ENCODE peak calls at places on chromosomes 13 and 19, in seven cellular contexts. Y is heart right ventricle; H is CD8-positive, alpha-beta T cell; B is left lung; U is hepatocyte; T is MG63; C is pancreas. V is an unnamed sample.

GRCh38 chr13:108919036-108919907 is 289.9 kb downstream of the MYO16 start:
- DNase-seq in Y (no peak), H (no peak), B (no peak), U (no peak), T (no peak), C (no peak), V (peak; percentile 54)

GRCh38 chr19:6233051-6233826 is 46.5 kb downstream of the MLLT1 start:
- DNase-seq in Y (peak; percentile 81), H (no peak), B (peak; percentile 55), U (no peak), T (peak; percentile 25), C (peak; percentile 88), V (no peak)

GRCh38 chr13:97192166-97192565 is 30.0 kb upstream of the MBNL2 start:
- DNase-seq in Y (no peak), H (no peak), B (no peak), U (no peak), T (no peak), C (no peak), V (no peak)

GRCh38 chr13:97851269-97851668 is 102.2 kb upstream of the IPO5 start:
- DNase-seq in Y (no peak), H (no peak), B (no peak), U (peak; percentile 9), T (no peak), C (no peak), V (no peak)

GRCh38 chr13:46607768-46608553 is 55.0 kb downstream of the LRCH1 start:
- DNase-seq in Y (no peak), H (no peak), B (no peak), U (peak; percentile 71), T (no peak), C (no peak), V (no peak)

GRCh38 chr13:76378767-76379166 is 507.4 kb downstream of the KCTD12 start:
- DNase-seq in Y (no peak), H (no peak), B (no peak), U (no peak), T (no peak), C (no peak), V (no peak)

GRCh38 chr13:105679832-105680231 is 855.6 kb downstream of the EFNB2 start:
- DNase-seq in Y (no peak), H (no peak), B (no peak), U (peak; percentile 8), T (no peak), C (no peak), V (no peak)

GRCh38 chr19:2426661-2427322 is 594 bp downstream of the TIMM13 start:
- DNase-seq in Y (peak; percentile 51), H (peak; percentile 11), B (no peak), U (peak; percentile 65), T (peak; percentile 34), C (peak; percentile 88), V (no peak)

GRCh38 chr13:109211616-109212015 is 574.8 kb downstream of the IRS2 start:
- DNase-seq in Y (no peak), H (no peak), B (no peak), U (no peak), T (peak; percentile 42), C (no peak), V (peak; percentile 8)

GRCh38 chr13:30735025-30735967 is at the start of gene ALOX5AP:
- DNase-seq in Y (no peak), H (peak; percentile 28), B (peak; percentile 43), U (no peak), T (no peak), C (no peak), V (no peak)

GRCh38 chr13:47418206-47418920 is 521.5 kb upstream of the HTR2A start:
- DNase-seq in Y (no peak), H (no peak), B (no peak), U (no peak), T (no peak), C (no peak), V (no peak)

GRCh38 chr19:37691881-37692504 is 27.6 kb downstream of the ZNF607 start:
- DNase-seq in Y (peak; percentile 89), H (peak; percentile 76), B (peak; percentile 86), U (peak; percentile 90), T (peak; percentile 5), C (peak; percentile 84), V (peak; percentile 33)

GRCh38 chr19:47003611-47003935 is 16.1 kb upstream of the NPAS1 start:
- DNase-seq in Y (no peak), H (no peak), B (no peak), U (no peak), T (no peak), C (no peak), V (no peak)

GRCh38 chr19:926595-927043 is 784 bp downstream of the ARID3A start:
- DNase-seq in Y (peak; percentile 61), H (no peak), B (peak; percentile 79), U (peak; percentile 75), T (peak; percentile 28), C (peak; percentile 76), V (no peak)

GRCh38 chr19:57096640-57097361 is 23.0 kb upstream of the USP29 start:
- DNase-seq in Y (no peak), H (no peak), B (no peak), U (no peak), T (no peak), C (no peak), V (no peak)

GRCh38 chr13:46605824-46606554 is 53.0 kb downstream of the LRCH1 start:
- DNase-seq in Y (no peak), H (no peak), B (no peak), U (no peak), T (no peak), C (no peak), V (no peak)

GRCh38 chr13:34334984-34335661 is 517.2 kb downstream of the RFC3 start:
- DNase-seq in Y (no peak), H (no peak), B (no peak), U (no peak), T (no peak), C (no peak), V (no peak)

GRCh38 chr13:60765700-60766411 is 368.8 kb downstream of the TDRD3 start:
- DNase-seq in Y (no peak), H (no peak), B (peak; percentile 32), U (peak; percentile 65), T (no peak), C (no peak), V (no peak)

GRCh38 chr13:109787135-109787954 is 962 bp upstream of the IRS2 start:
- DNase-seq in Y (peak; percentile 45), H (no peak), B (peak; percentile 41), U (peak; percentile 67), T (peak; percentile 45), C (peak; percentile 80), V (no peak)

GRCh38 chr19:38711726-38712153 is 32.5 kb downstream of the CAPN12 start:
- DNase-seq in Y (peak; percentile 60), H (no peak), B (peak; percentile 63), U (no peak), T (peak; percentile 99), C (no peak), V (peak; percentile 67)

GRCh38 chr13:65808061-65808460 is 1422.1 kb downstream of the PCDH9 start:
- DNase-seq in Y (no peak), H (no peak), B (no peak), U (no peak), T (no peak), C (no peak), V (no peak)

GRCh38 chr19:44718441-44719261 is 19.7 kb downstream of the CEACAM16 start:
- DNase-seq in Y (peak; percentile 75), H (no peak), B (peak; percentile 66), U (peak; percentile 81), T (peak; percentile 22), C (peak; percentile 94), V (no peak)

GRCh38 chr19:49387936-49388372 is at the start of gene KASH5:
- DNase-seq in Y (peak; percentile 86), H (peak; percentile 87), B (peak; percentile 89), U (no peak), T (peak; percentile 34), C (peak; percentile 98), V (no peak)

DNA sequence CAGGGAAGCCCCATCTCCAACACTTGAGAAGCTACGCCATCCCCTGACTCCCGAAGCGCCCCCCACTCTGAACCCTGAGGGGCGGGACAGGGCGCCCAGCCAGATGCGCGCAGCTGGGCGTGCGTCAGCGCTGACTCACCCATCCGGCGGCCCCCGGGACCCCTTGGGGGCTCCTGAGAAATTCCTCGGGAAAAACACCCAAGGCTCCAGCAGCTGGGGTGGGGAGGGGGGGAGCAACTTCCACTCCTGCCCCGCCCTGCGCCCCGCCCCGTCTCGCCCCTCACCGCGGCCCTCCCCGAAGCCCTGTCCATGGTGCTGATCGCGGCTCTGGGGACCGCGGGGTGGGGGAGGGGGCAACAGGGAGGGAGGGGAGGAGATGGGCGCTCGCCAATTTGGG is 1.0 kb downstream of the COL5A3 start:
- DNase-seq in Y (peak; percentile 86), H (peak; percentile 9), B (no peak), U (peak; percentile 79), T (peak; percentile 64), C (peak; percentile 83), V (peak; percentile 35)
- H3K27me3 ChIP-seq in Y (peaks cover 87% of the 10 kb centered on the region), H (peaks cover 19% of the 10 kb centered on the region), B (peaks cover 17% of the 10 kb centered on the region), U (peaks cover 42% of the 10 kb centered on the region), T (peaks cover 38% of the 10 kb centered on the region), C (no peaks in the 10 kb centered on the region), V (peaks cover 10% of the 10 kb centered on the region)

DNA sequence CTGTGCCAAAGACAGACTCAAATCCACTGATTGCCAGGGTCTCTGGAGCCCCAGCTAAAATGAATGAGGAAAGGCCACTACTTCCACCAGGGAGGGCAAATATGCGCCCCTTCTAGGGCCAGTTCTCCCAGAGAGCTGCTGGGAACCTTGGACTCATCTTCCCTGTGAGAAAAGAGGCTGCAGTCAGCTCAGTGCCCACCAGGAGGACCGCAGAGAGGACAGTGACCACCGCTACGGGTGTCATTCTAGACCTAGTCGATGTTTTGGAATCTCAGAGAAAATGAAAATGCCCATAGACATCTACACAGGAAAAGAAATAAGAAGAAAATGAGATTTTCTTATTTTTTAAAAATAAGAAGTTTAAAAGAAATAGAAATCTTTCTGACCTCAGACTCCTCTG is 235.1 kb downstream of the UQCRFS1 start:
- DNase-seq in Y (no peak), H (no peak), B (no peak), U (no peak), T (no peak), C (no peak), V (no peak)
- H3K27me3 ChIP-seq in Y (no peaks in the 10 kb centered on the region), H (no peaks in the 10 kb centered on the region), B (no peaks in the 10 kb centered on the region), U (no peaks in the 10 kb centered on the region), T (no peaks in the 10 kb centered on the region), C (no peaks in the 10 kb centered on the region), V (peaks cover under 1% of the 10 kb centered on the region)

GRCh38 chr13:20136781-20137703 is 23.8 kb downstream of the GJA3 start:
- DNase-seq in Y (peak; percentile 29), H (no peak), B (no peak), U (peak; percentile 72), T (no peak), C (peak; percentile 87), V (no peak)

GRCh38 chr13:20132052-20132634 is 28.7 kb downstream of the GJA3 start:
- DNase-seq in Y (no peak), H (no peak), B (no peak), U (no peak), T (no peak), C (no peak), V (no peak)

GRCh38 chr13:20137875-20138274 is 23.0 kb downstream of the GJA3 start:
- DNase-seq in Y (no peak), H (no peak), B (no peak), U (no peak), T (no peak), C (no peak), V (no peak)

GRCh38 chr13:20131057-20131832 is 29.6 kb downstream of the GJA3 start:
- DNase-seq in Y (no peak), H (no peak), B (no peak), U (no peak), T (no peak), C (no peak), V (no peak)

GRCh38 chr13:20134732-20135131 is 26.1 kb downstream of the GJA3 start:
- DNase-seq in Y (no peak), H (no peak), B (no peak), U (no peak), T (no peak), C (no peak), V (no peak)
- H3K27me3 ChIP-seq in Y (peaks cover 53% of the 10 kb centered on the region), H (no peaks in the 10 kb centered on the region), B (peaks cover 26% of the 10 kb centered on the region), U (peaks cover 15% of the 10 kb centered on the region), T (no peaks in the 10 kb centered on the region), C (no peaks in the 10 kb centered on the region), V (peaks cover 4% of the 10 kb centered on the region)

GRCh38 chr19:33749619-33750175 is 47.0 kb upstream of the KCTD15 start:
- DNase-seq in Y (no peak), H (no peak), B (no peak), U (no peak), T (no peak), C (no peak), V (no peak)
- H3K27me3 ChIP-seq in Y (peaks cover 41% of the 10 kb centered on the region), H (no peaks in the 10 kb centered on the region), B (no peaks in the 10 kb centered on the region), U (no peaks in the 10 kb centered on the region), T (peaks cover 30% of the 10 kb centered on the region), C (no peaks in the 10 kb centered on the region), V (no peaks in the 10 kb centered on the region)

V was measured in BJ.